ENCODE peak calls at places on chromosomes 1 and 21, in seven cellular contexts. One of them, this sample, is unnamed.

GRCh38 chr1:212586429-212587303 is 21.9 kb upstream of the ATF3 start:
- DNase-seq in EL: no peak
- DNase-seq in AG09309: no peak
- DNase-seq in iPS-NIHi11: no peak
- DNase-seq in NCI-H2081: no peak
- DNase-seq in sciatic nerve: no peak
- DNase-seq in right cardiac atrium: no peak
- DNase-seq in this sample: no peak

GRCh38 chr1:178223289-178223688 is 129.4 kb downstream of the RASAL2 start:
- DNase-seq in EL: no peak
- DNase-seq in sciatic nerve: no peak
- DNase-seq in NCI-H2081: no peak
- DNase-seq in right cardiac atrium: no peak
- DNase-seq in iPS-NIHi11: no peak
- DNase-seq in AG09309: no peak
- DNase-seq in this sample: no peak

GRCh38 chr1:23466423-23466989 is 17.5 kb downstream of the ASAP3 start:
- DNase-seq in sciatic nerve: no peak
- DNase-seq in NCI-H2081: no peak
- DNase-seq in EL: no peak
- DNase-seq in AG09309: no peak
- DNase-seq in iPS-NIHi11: no peak
- DNase-seq in right cardiac atrium: no peak
- DNase-seq in this sample: no peak

GRCh38 chr1:1364266-1364665 is 5.9 kb upstream of the MXRA8 start:
- DNase-seq in right cardiac atrium: no peak
- DNase-seq in sciatic nerve: no peak
- DNase-seq in AG09309: no peak
- DNase-seq in EL: no peak
- DNase-seq in iPS-NIHi11: peak; percentile 11
- DNase-seq in NCI-H2081: no peak
- DNase-seq in this sample: no peak

GRCh38 chr1:31762726-31763670 is 1.1 kb downstream of the ADGRB2 start:
- DNase-seq in AG09309: no peak
- DNase-seq in NCI-H2081: peak; percentile 83
- DNase-seq in iPS-NIHi11: peak; percentile 88
- DNase-seq in right cardiac atrium: peak; percentile 64
- DNase-seq in sciatic nerve: peak; percentile 74
- DNase-seq in EL: peak; percentile 73
- DNase-seq in this sample: peak; percentile 80

GRCh38 chr1:60052634-60053033 is 20.9 kb downstream of the C1orf87 start:
- DNase-seq in NCI-H2081: no peak
- DNase-seq in EL: no peak
- DNase-seq in right cardiac atrium: no peak
- DNase-seq in AG09309: no peak
- DNase-seq in sciatic nerve: no peak
- DNase-seq in iPS-NIHi11: no peak
- DNase-seq in this sample: no peak

GRCh38 chr1:77642941-77643340 is 39.5 kb downstream of the ZZZ3 start:
- DNase-seq in iPS-NIHi11: no peak
- DNase-seq in EL: no peak
- DNase-seq in NCI-H2081: no peak
- DNase-seq in right cardiac atrium: no peak
- DNase-seq in AG09309: no peak
- DNase-seq in sciatic nerve: no peak
- DNase-seq in this sample: no peak

GRCh38 chr1:91744973-91745648 is 140.8 kb downstream of the TGFBR3 start:
- DNase-seq in EL: no peak
- DNase-seq in AG09309: no peak
- DNase-seq in sciatic nerve: peak; percentile 79
- DNase-seq in NCI-H2081: no peak
- DNase-seq in right cardiac atrium: peak; percentile 58
- DNase-seq in iPS-NIHi11: no peak
- DNase-seq in this sample: no peak

GRCh38 chr1:238488406-238488805 is 597.7 kb upstream of the ZP4 start:
- DNase-seq in NCI-H2081: no peak
- DNase-seq in sciatic nerve: no peak
- DNase-seq in right cardiac atrium: no peak
- DNase-seq in AG09309: no peak
- DNase-seq in EL: peak; percentile 39
- DNase-seq in iPS-NIHi11: no peak
- DNase-seq in this sample: no peak

GRCh38 chr1:215569987-215570824 is 3.1 kb downstream of the KCTD3 start:
- DNase-seq in right cardiac atrium: no peak
- DNase-seq in EL: peak; percentile 30
- DNase-seq in sciatic nerve: no peak
- DNase-seq in iPS-NIHi11: no peak
- DNase-seq in AG09309: no peak
- DNase-seq in NCI-H2081: peak; percentile 17
- DNase-seq in this sample: no peak

GRCh38 chr21:33663241-33663640 is 20.9 kb downstream of the ITSN1 start:
- DNase-seq in sciatic nerve: no peak
- DNase-seq in EL: no peak
- DNase-seq in NCI-H2081: no peak
- DNase-seq in iPS-NIHi11: no peak
- DNase-seq in AG09309: no peak
- DNase-seq in right cardiac atrium: no peak
- DNase-seq in this sample: no peak

GRCh38 chr1:88736633-88737248 is 52.7 kb downstream of the PKN2 start:
- DNase-seq in AG09309: peak; percentile 2
- DNase-seq in iPS-NIHi11: peak; percentile 56
- DNase-seq in EL: peak; percentile 66
- DNase-seq in right cardiac atrium: no peak
- DNase-seq in NCI-H2081: peak; percentile 9
- DNase-seq in sciatic nerve: no peak
- DNase-seq in this sample: peak; percentile 12

GRCh38 chr1:161260346-161260745 is 1.8 kb downstream of the PCP4L1 start:
- DNase-seq in sciatic nerve: no peak
- DNase-seq in EL: no peak
- DNase-seq in NCI-H2081: no peak
- DNase-seq in right cardiac atrium: no peak
- DNase-seq in AG09309: no peak
- DNase-seq in iPS-NIHi11: no peak
- DNase-seq in this sample: no peak

GRCh38 chr1:212366901-212367300 is 47.8 kb downstream of the PACC1 start:
- DNase-seq in AG09309: peak; percentile 13
- DNase-seq in right cardiac atrium: no peak
- DNase-seq in sciatic nerve: no peak
- DNase-seq in EL: peak; percentile 44
- DNase-seq in NCI-H2081: no peak
- DNase-seq in iPS-NIHi11: no peak
- DNase-seq in this sample: no peak

GRCh38 chr1:75787524-75787923 is 1.5 kb downstream of the RABGGTB start:
- DNase-seq in EL: no peak
- DNase-seq in right cardiac atrium: no peak
- DNase-seq in iPS-NIHi11: no peak
- DNase-seq in sciatic nerve: no peak
- DNase-seq in NCI-H2081: no peak
- DNase-seq in AG09309: no peak
- DNase-seq in this sample: peak; percentile 50

GRCh38 chr1:54947540-54947939 is 32.9 kb upstream of the TMEM61 start:
- DNase-seq in sciatic nerve: no peak
- DNase-seq in AG09309: no peak
- DNase-seq in iPS-NIHi11: no peak
- DNase-seq in EL: no peak
- DNase-seq in NCI-H2081: no peak
- DNase-seq in right cardiac atrium: no peak
- DNase-seq in this sample: no peak

This sample was measured in OCI-LY7.